ENCODE peak calls at places on chromosomes 2 and 18, in seven cellular contexts. Y, R, F, T, U, G and L are unnamed samples.

GRCh38 chr2:233063269-233063975 is 3.3 kb downstream of the INPP5D start:
- DNase-seq in T (peak), U (no peak), R (no peak), Y (no peak), G (no peak), F (peak), L (no peak)

GRCh38 chr2:223536546-223536945 is 65.6 kb downstream of the SCG2 start:
- DNase-seq in F (no peak), G (no peak), U (no peak), R (no peak), Y (no peak), T (no peak), L (no peak)

GRCh38 chr2:239949537-239949936 is 75.6 kb downstream of the NDUFA10 start:
- DNase-seq in G (no peak), U (no peak), T (no peak), F (no peak), Y (no peak), R (no peak), L (no peak)

GRCh38 chr18:58054041-58054733 is 10.2 kb downstream of the NEDD4L start:
- DNase-seq in R (no peak), T (no peak), U (no peak), Y (peak), F (no peak), G (peak), L (no peak)

GRCh38 chr18:48616484-48617255 is 77.8 kb downstream of the CTIF start:
- DNase-seq in U (no peak), T (no peak), F (no peak), Y (peak), R (no peak), G (no peak), L (no peak)

GRCh38 chr2:202450785-202451184 is 74.7 kb downstream of the BMPR2 start:
- DNase-seq in F (no peak), Y (peak), T (no peak), G (no peak), U (no peak), R (no peak), L (no peak)

GRCh38 chr2:24824071-24824588 is 30.9 kb downstream of the CENPO start:
- DNase-seq in G (no peak), Y (no peak), T (no peak), F (no peak), R (no peak), U (no peak), L (no peak)

GRCh38 chr2:219477815-219478214 is 20.9 kb upstream of the GMPPA start:
- DNase-seq in G (no peak), Y (no peak), U (no peak), F (no peak), T (no peak), R (no peak), L (no peak)

GRCh38 chr2:23533014-23533730 is 148.2 kb downstream of the KLHL29 start:
- DNase-seq in U (no peak), F (no peak), Y (no peak), T (no peak), R (no peak), G (no peak), L (no peak)

GRCh38 chr2:147773479-147773878 is 71.3 kb upstream of the ACVR2A start:
- DNase-seq in Y (no peak), G (no peak), U (no peak), R (no peak), T (no peak), F (no peak), L (no peak)

GRCh38 chr2:134454931-134455330 is 201.1 kb downstream of the MGAT5 start:
- DNase-seq in R (no peak), G (no peak), T (peak), U (no peak), F (no peak), Y (no peak), L (no peak)
- TF ChIP-seq CTCF in R (no peak), G (no peak), T (no peak), U (no peak), F (no peak), Y (no peak), L (no peak)

GRCh38 chr2:84654414-84654813 is 138.1 kb downstream of the DNAH6 start:
- DNase-seq in F (no peak), U (no peak), T (no peak), R (no peak), Y (no peak), G (no peak), L (no peak)

GRCh38 chr2:84649487-84650142 is 133.3 kb downstream of the DNAH6 start:
- DNase-seq in R (no peak), T (no peak), Y (no peak), G (no peak), U (no peak), F (no peak), L (no peak)

GRCh38 chr2:84649058-84649457 is 132.8 kb downstream of the DNAH6 start:
- DNase-seq in F (no peak), R (no peak), T (no peak), Y (no peak), U (no peak), G (no peak), L (no peak)

GRCh38 chr2:84652430-84652829 is 136.1 kb downstream of the DNAH6 start:
- DNase-seq in Y (no peak), U (no peak), T (no peak), F (no peak), R (no peak), G (no peak), L (no peak)

DNA sequence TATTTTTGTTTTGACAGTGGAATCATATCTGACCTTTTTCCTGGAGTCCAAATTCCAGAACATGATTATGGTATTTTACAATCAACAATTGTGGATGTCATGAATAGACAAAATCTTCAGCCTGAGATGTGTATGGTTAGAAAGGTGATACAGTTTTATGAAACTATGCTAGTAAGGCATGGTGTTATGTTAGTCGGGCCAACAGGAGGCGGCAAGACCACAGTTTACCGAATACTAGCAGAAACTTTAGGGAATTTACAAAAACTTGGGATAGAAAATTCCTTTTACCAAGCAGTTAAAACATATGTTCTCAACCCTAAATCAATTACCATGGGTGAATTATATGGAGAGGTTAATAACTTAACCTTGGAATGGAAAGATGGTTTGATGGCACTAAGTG is 137.0 kb downstream of the DNAH6 start:
- DNase-seq in Y (no peak), F (no peak), U (no peak), T (no peak), R (no peak), G (no peak), L (no peak)
- TF ChIP-seq CTCF in Y (no peak), F (no peak), U (no peak), T (no peak), R (no peak), G (no peak), L (no peak)

GRCh38 chr2:113240150-113240914 is 38.4 kb downstream of the PAX8 start:
- DNase-seq in Y (peak), T (peak), U (no peak), G (peak), R (peak), F (no peak), L (no peak)
- TF ChIP-seq CTCF in Y (no peak), T (no peak), U (no peak), G (no peak), R (no peak), F (no peak), L (no peak)

DNA sequence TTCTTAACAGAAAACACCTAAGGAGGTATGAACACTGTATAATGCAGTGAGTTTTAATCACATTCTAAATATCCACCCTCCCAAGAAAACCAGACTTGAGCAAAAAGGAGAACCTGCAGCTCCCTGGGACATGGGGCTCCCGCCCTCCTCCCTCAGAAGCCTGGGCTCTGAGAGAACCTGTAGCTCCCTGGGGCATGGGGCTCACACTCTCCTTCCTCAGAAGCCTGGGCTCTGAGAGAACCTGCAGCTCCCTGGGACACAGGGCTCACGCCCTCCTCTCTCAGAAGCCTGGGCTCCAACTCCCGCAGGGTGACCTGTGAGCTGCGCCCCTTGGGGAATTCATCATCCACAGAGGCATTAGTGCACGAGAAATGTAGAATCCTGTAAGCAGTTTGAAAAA is 222.9 kb downstream of the SNTG2 start:
- DNase-seq in Y (no peak), T (no peak), G (no peak), U (no peak), F (no peak), R (no peak), L (no peak)
- TF ChIP-seq CTCF in Y (no peak), T (no peak), G (no peak), U (no peak), F (no peak), R (no peak), L (no peak)

DNA sequence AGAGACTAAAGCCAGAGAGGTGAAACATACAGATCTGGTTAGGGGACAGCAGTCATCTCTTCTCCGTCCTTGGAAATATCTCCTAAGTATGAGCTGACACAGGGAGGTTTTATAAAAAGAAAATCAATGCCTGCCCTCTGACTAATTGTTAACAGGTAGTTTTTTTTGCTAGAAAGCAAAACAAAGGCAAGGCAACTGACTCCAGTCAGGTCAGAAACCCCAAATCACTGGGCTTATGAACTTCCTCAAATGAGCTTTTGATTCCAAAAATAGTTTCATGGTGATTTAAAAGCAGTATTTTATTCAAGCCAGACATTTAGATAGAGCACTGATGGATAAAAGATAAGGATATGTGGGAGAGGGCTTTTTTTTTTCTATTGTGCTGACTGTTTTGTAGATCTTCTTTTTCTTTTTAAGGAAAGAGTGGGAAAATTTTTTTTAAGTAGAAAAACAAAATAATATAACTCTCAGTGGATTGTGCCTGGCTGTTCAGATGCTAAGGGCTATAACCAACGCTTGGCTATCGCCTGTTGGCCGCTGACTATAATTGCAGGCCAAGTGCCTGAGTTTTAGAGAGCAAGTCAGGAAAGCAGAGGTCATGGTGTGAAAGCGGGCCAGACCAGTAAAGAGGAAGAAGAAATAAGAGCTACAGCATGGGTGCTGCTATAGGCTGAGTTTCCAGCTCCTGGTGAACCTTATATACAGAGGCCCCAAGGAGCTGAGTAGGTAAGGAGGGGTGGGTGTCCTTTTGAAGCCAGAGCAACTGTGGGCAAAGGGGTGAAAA is 44.9 kb downstream of the MRPL35 start:
- DNase-seq in T (peak), F (peak), R (no peak), G (no peak), U (no peak), Y (no peak), L (peak)
- TF ChIP-seq CTCF in T (no peak), F (no peak), R (no peak), G (no peak), U (no peak), Y (no peak), L (no peak)

DNA sequence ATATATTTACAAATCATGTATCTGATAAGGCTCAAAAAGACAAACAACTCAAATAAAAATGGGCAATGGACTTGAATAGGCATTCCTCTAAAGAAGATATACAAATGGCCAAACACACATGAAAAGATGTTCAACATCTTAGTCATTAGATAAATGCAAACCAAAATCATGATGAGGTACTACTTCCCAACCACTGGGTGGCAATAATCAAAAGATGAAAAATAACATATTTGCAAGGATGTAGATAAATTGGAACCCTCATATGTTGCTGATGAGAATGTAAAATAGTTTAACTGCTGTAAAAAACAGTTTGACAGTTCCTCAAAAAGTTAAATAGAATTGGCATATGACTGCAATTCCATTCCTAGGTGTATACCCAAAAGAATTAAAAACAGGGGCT is 132.3 kb downstream of the TTC32 start:
- DNase-seq in G (no peak), Y (peak), R (no peak), F (no peak), U (no peak), T (no peak), L (no peak)
- TF ChIP-seq CTCF in G (no peak), Y (peak), R (no peak), F (no peak), U (no peak), T (peak), L (peak)

GRCh38 chr18:68152770-68153169 is 562.1 kb downstream of the TMX3 start:
- DNase-seq in F (peak), T (no peak), U (no peak), G (peak), Y (no peak), R (no peak), L (peak)
- TF ChIP-seq CTCF in F (peak), T (no peak), U (no peak), G (no peak), Y (no peak), R (no peak), L (peak)